ENCODE peak calls at places on chromosomes 4 and X, in five cellular contexts. N is A549, M is K562, Z is HepG2, X is GM12878. I is an unnamed sample.

GRCh38 chrX:151393514-151393913 is 3.5 kb upstream of the VMA21 start:
- DNase-seq in N (no peak), M (no peak), X (no peak), Z (no peak), I (peak)

GRCh38 chr4:73714647-73715046 is 25.7 kb upstream of the CXCL8 start:
- DNase-seq in N (no peak), X (no peak), Z (no peak), M (no peak), I (no peak)

GRCh38 chr4:100162027-100162685 is 28.1 kb downstream of the DDIT4L start:
- DNase-seq in X (peak), Z (no peak), N (no peak), M (no peak), I (no peak)

GRCh38 chrX:50067435-50068292 is 133.1 kb downstream of the AKAP4 start:
- DNase-seq in X (no peak), Z (peak), M (no peak), N (peak), I (peak)

GRCh38 chr4:101355767-101356702 is 8.7 kb upstream of the PPP3CA start:
- DNase-seq in N (peak), X (no peak), Z (peak), M (no peak), I (no peak)

GRCh38 chr4:180757927-180758326 is 1485.3 kb upstream of the TENM3 start:
- DNase-seq in Z (no peak), M (no peak), X (no peak), N (no peak), I (no peak)

GRCh38 chr4:153001626-153002025 is 65.5 kb downstream of the FHDC1 start:
- DNase-seq in N (no peak), Z (no peak), M (no peak), X (no peak), I (no peak)

GRCh38 chr4:37389967-37390580 is 145.5 kb downstream of the NWD2 start:
- DNase-seq in Z (peak), X (no peak), M (peak), N (peak), I (peak)

GRCh38 chrX:150038977-150039599 is 100.8 kb upstream of the EOLA2 start:
- DNase-seq in X (no peak), N (no peak), M (no peak), Z (no peak), I (no peak)

GRCh38 chr4:144894525-144894924 is 203.5 kb downstream of the ANAPC10 start:
- DNase-seq in X (no peak), N (no peak), M (no peak), Z (no peak), I (no peak)

GRCh38 chr4:130563185-130563890 is 1467.4 kb downstream of the C4orf33 start:
- DNase-seq in X (no peak), M (no peak), N (peak), Z (peak), I (peak)

GRCh38 chr4:72205831-72206230 is 174.0 kb downstream of the NPFFR2 start:
- DNase-seq in X (no peak), M (no peak), N (no peak), Z (no peak), I (no peak)

GRCh38 chr4:142005519-142005918 is 369.1 kb downstream of the IL15 start:
- DNase-seq in M (no peak), Z (no peak), N (no peak), X (no peak), I (no peak)

GRCh38 chr4:142009751-142010150 is 373.4 kb downstream of the IL15 start:
- DNase-seq in N (no peak), X (no peak), Z (no peak), M (no peak), I (no peak)
- TF ChIP-seq ESRRA in N (no peak), X (no peak), Z (no peak), M (no peak), I (no peak)

GRCh38 chr4:142595222-142595871 is 250.8 kb downstream of the INPP4B start:
- DNase-seq in N (no peak), X (no peak), M (no peak), Z (no peak), I (no peak)

GRCh38 chr4:142598132-142598531 is 248.0 kb downstream of the INPP4B start:
- DNase-seq in Z (no peak), M (no peak), N (no peak), X (no peak), I (no peak)

GRCh38 chr4:142600952-142601351 is 245.1 kb downstream of the INPP4B start:
- DNase-seq in X (no peak), N (no peak), Z (no peak), M (no peak), I (no peak)

GRCh38 chr4:142596595-142596994 is 249.5 kb downstream of the INPP4B start:
- DNase-seq in N (no peak), X (no peak), M (no peak), Z (no peak), I (no peak)

GRCh38 chr4:142596121-142596520 is 250.0 kb downstream of the INPP4B start:
- DNase-seq in X (no peak), M (no peak), Z (no peak), N (no peak), I (no peak)
- TF ChIP-seq ESRRA in X (no peak), M (no peak), Z (no peak), N (no peak), I (no peak)

DNA sequence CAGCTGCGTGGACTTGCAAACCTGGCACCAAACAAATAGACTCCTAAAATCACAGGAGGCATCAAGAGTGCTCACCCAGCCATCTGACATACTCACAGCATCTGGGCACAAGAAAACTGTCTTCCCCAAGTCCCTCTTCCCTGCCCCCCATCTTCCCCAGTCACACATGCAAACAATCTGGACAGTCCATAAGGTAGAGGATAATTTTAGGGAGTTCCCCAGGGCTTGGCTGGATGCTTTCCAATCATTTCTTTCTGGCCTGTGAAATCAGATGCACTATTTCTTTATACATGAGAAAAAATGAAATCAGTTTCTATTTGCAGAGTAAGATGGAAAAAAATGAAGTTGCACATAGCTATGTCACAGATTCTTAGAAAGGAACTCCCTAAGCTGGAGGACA is 342.4 kb downstream of the HNRNPD start:
- DNase-seq in X (no peak), Z (no peak), M (no peak), N (no peak), I (no peak)
- TF ChIP-seq ESRRA in X (no peak), Z (no peak), M (no peak), N (no peak), I (no peak)

GRCh38 chrX:134469481-134469880 is 9.5 kb downstream of the HPRT1 start:
- DNase-seq in M (no peak), X (no peak), N (no peak), Z (no peak), I (no peak)
- TF ChIP-seq ESRRA in M (no peak), X (no peak), N (no peak), Z (no peak), I (no peak)

GRCh38 chrX:39953027-39953426 is 144.7 kb downstream of the BCOR start:
- DNase-seq in X (no peak), N (no peak), Z (no peak), M (no peak), I (no peak)

GRCh38 chrX:39955621-39956020 is 142.1 kb downstream of the BCOR start:
- DNase-seq in N (no peak), M (peak), X (no peak), Z (no peak), I (no peak)

GRCh38 chrX:39956803-39957394 is 140.9 kb downstream of the BCOR start:
- DNase-seq in X (no peak), N (no peak), Z (peak), M (no peak), I (no peak)

GRCh38 chrX:39950035-39950688 is 147.6 kb downstream of the BCOR start:
- DNase-seq in M (peak), N (no peak), X (no peak), Z (no peak), I (no peak)

GRCh38 chrX:39953879-39954278 is 143.9 kb downstream of the BCOR start:
- DNase-seq in Z (peak), N (peak), X (no peak), M (peak), I (no peak)
- TF ChIP-seq ESRRA in Z (no peak), N (no peak), X (no peak), M (no peak), I (no peak)

DNA sequence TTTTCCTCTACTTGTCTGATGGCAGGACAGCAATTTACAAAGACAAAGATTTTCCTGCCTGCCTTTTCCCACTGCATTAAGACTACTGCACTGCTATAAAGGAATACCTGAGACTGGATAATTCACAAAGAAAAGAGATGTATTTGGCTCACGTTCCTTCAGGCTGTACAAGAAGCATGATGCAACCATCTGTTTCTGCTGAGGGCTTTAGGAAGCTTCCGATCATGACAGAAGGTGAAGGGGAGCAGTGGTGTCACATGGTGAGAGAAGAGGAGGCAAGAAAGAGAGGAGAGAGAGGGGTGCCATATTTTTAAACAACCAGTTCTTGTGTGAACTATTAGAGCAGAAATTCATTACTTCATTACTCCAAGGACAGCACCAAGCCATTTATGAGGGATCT is 617.1 kb upstream of the HTR2C start:
- DNase-seq in N (no peak), M (no peak), X (no peak), Z (no peak), I (no peak)
- TF ChIP-seq ESRRA in N (no peak), M (no peak), X (no peak), Z (no peak), I (no peak)

GRCh38 chr4:102869569-102870227 is 906 bp downstream of the CISD2 start:
- DNase-seq in Z (no peak), N (no peak), X (no peak), M (peak), I (no peak)
- TF ChIP-seq ESRRA in Z (no peak), N (no peak), X (no peak), M (no peak), I (no peak)

DNA sequence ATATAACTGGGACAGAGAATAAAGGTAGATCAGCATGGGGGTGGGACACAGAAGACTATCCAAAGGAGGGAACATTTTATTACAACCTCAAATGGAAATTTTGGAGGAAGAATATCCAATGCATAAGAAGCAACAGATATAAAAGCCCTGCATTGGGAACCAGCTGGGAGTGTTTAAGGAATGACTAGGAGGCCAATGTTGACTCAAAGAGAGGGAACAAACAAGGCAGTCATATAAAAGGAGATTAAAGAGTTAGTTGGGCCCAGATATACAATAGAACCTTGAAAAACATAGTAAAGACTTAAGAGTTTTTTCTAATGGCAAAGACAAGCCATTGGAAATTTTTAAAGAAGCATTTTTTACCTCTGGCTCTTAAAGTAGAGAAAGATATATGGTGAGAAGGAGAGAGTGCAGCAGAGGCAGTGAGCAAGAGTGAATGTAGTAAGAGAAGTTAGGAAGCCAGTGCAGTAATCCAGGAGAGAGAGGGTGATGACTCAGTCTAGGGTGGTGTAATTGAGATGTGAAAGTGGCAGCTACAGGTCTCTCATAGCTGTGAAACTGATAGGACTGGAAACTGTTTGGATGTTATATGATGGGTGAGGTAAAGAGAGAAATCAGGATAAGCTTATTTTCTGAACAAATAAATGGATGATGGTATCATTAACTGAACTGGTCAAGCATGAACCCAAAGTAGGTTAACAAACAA is 182.2 kb upstream of the ATOH1 start:
- DNase-seq in M (no peak), N (no peak), X (no peak), Z (no peak), I (no peak)
- TF ChIP-seq ESRRA in M (no peak), N (no peak), X (no peak), Z (no peak), I (no peak)

GRCh38 chr4:182938213-182938645 is 21.0 kb upstream of the DCTD start:
- DNase-seq in M (peak), N (peak), X (no peak), Z (peak), I (peak)
- TF ChIP-seq ESRRA in M (peak), N (no peak), X (no peak), Z (peak), I (no peak)

DNA sequence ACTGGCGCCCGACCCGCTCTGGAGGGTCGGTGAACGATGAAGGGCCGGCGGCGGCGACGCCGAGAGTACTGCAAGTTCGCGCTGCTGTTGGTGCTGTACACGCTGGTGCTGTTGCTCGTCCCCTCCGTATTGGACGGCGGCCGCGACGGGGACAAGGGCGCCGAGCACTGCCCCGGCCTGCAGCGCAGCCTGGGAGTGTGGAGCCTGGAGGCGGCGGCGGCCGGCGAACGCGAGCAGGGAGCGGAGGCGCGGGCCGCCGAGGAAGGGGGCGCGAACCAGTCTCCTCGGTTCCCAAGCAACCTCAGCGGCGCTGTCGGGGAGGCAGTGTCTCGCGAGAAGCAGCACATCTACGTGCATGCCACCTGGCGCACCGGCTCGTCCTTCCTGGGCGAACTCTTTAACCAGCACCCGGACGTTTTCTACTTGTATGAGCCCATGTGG is 351 bp downstream of the CHST7 start:
- DNase-seq in X (no peak), Z (peak), N (peak), M (no peak), I (peak)
- TF ChIP-seq ESRRA in X (no peak), Z (no peak), N (no peak), M (no peak), I (no peak)